ENCODE peak calls at places on chromosomes 7 and 10, in ten cellular contexts. L, I, R, C, G, N, X, O, E and D are unnamed samples.

GRCh38 chr7:85021090-85021704 is 165.7 kb downstream of the SEMA3D start:
- DNase-seq in G (no peak), E (peak), X (no peak), I (no peak), R (no peak), N (peak), L (no peak), C (no peak), O (no peak), D (no peak)

GRCh38 chr10:1358860-1359598 is 302.8 kb downstream of the WDR37 start:
- DNase-seq in X (no peak), R (no peak), C (no peak), I (no peak), N (no peak), G (no peak), O (no peak), E (no peak), L (no peak), D (no peak)

GRCh38 chr7:47227762-47228177 is 354.1 kb downstream of the TNS3 start:
- DNase-seq in X (no peak), C (peak), L (peak), R (peak), G (peak), O (no peak), I (no peak), E (peak), N (no peak), D (no peak)

GRCh38 chr10:66234872-66235271 is 691.0 kb upstream of the LRRTM3 start:
- DNase-seq in O (no peak), X (no peak), R (no peak), N (peak), G (no peak), E (no peak), C (no peak), L (no peak), I (no peak), D (no peak)

GRCh38 chr10:128463991-128464755 is 337.9 kb upstream of the MKI67 start:
- DNase-seq in E (peak), I (no peak), C (peak), G (no peak), L (peak), X (no peak), R (no peak), N (peak), O (peak), D (peak)

GRCh38 chr10:22379059-22379458 is 33.8 kb downstream of the SPAG6 start:
- DNase-seq in R (no peak), O (no peak), G (no peak), L (no peak), N (no peak), X (no peak), I (no peak), C (no peak), E (no peak), D (no peak)

GRCh38 chr10:86286591-86287421 is 79.8 kb downstream of the GRID1 start:
- DNase-seq in I (peak), L (no peak), N (no peak), G (no peak), O (no peak), E (no peak), C (no peak), R (no peak), X (peak), D (no peak)

GRCh38 chr7:94088560-94088959 is 84.4 kb upstream of the BET1 start:
- DNase-seq in L (no peak), N (no peak), G (no peak), I (no peak), E (no peak), O (no peak), C (no peak), R (no peak), X (no peak), D (no peak)

GRCh38 chr10:102633282-102633681 is 11.0 kb upstream of the TRIM8 start:
- DNase-seq in N (no peak), I (peak), C (peak), X (no peak), R (no peak), O (peak), E (no peak), L (no peak), G (peak), D (no peak)

GRCh38 chr10:23063387-23064287 is 31.7 kb upstream of the MSRB2 start:
- DNase-seq in C (peak), L (no peak), R (no peak), G (no peak), N (peak), O (no peak), E (no peak), I (no peak), X (peak), D (no peak)

GRCh38 chr7:73850212-73850611 is 7.9 kb upstream of the METTL27 start:
- DNase-seq in O (no peak), R (no peak), N (no peak), I (no peak), L (no peak), C (no peak), X (no peak), G (peak), E (no peak), D (no peak)

GRCh38 chr7:116224492-116225098 is 14.3 kb downstream of the TES start:
- DNase-seq in L (no peak), I (no peak), N (no peak), G (no peak), C (peak), O (no peak), E (no peak), X (no peak), R (no peak), D (no peak)

GRCh38 chr10:75428434-75429158 is 2.8 kb upstream of the LRMDA start:
- DNase-seq in C (peak), N (no peak), R (no peak), G (no peak), E (no peak), I (no peak), O (no peak), L (no peak), X (no peak), D (no peak)

GRCh38 chr7:154953006-154953684 is 49.8 kb downstream of the PAXIP1 start:
- DNase-seq in E (peak), O (peak), X (peak), G (peak), R (peak), N (peak), I (no peak), L (peak), C (peak), D (peak)

GRCh38 chr10:69318997-69319727 is 40.9 kb downstream of the HK1 start:
- DNase-seq in I (peak), O (peak), N (peak), X (no peak), C (peak), R (peak), L (peak), G (peak), E (peak), D (peak)

GRCh38 chr10:99456207-99456606 is 25.8 kb upstream of the GOT1 start:
- DNase-seq in L (no peak), O (no peak), X (no peak), C (no peak), E (no peak), N (no peak), I (no peak), G (no peak), R (no peak), D (no peak)

GRCh38 chr7:99489235-99489634 is 10.8 kb downstream of the ZNF394 start:
- DNase-seq in O (no peak), C (no peak), L (no peak), X (no peak), R (no peak), I (no peak), G (no peak), N (no peak), E (no peak), D (no peak)

GRCh38 chr10:125054664-125055273 is 105.6 kb downstream of the CTBP2 start:
- DNase-seq in R (no peak), E (no peak), O (no peak), G (no peak), L (no peak), C (no peak), X (no peak), I (no peak), N (no peak), D (no peak)

GRCh38 chr7:17498230-17498629 is 199.8 kb downstream of the AHR start:
- DNase-seq in I (no peak), C (no peak), G (no peak), E (no peak), L (no peak), O (no peak), N (no peak), X (no peak), R (no peak), D (no peak)

GRCh38 chr7:25859412-25859704 is 292.6 kb upstream of the NFE2L3 start:
- DNase-seq in E (no peak), O (no peak), G (no peak), R (no peak), I (no peak), C (no peak), X (peak), N (no peak), L (no peak), D (no peak)

GRCh38 chr7:33043875-33044718 is 18.5 kb downstream of the NT5C3A start:
- DNase-seq in L (no peak), X (no peak), E (peak), R (no peak), O (no peak), N (no peak), G (no peak), C (no peak), I (no peak), D (no peak)

GRCh38 chr10:4088354-4089066 is 303.5 kb upstream of the KLF6 start:
- DNase-seq in N (no peak), X (no peak), G (no peak), C (no peak), R (no peak), O (no peak), I (no peak), E (no peak), L (no peak), D (no peak)

GRCh38 chr7:119756687-119757086 is 516.3 kb upstream of the KCND2 start:
- DNase-seq in N (no peak), X (no peak), I (no peak), R (no peak), E (no peak), L (no peak), O (no peak), C (no peak), G (no peak), D (no peak)

GRCh38 chr10:118394557-118395194 is 52.6 kb upstream of the FAM204A start:
- DNase-seq in G (no peak), N (no peak), E (no peak), I (no peak), X (no peak), L (no peak), C (no peak), R (no peak), O (no peak), D (no peak)

GRCh38 chr7:101373812-101374612 is 11.3 kb downstream of the COL26A1 start:
- DNase-seq in E (peak), C (no peak), G (no peak), R (no peak), I (no peak), L (no peak), X (no peak), O (no peak), N (no peak), D (no peak)

GRCh38 chr7:121021266-121021969 is 32.9 kb downstream of the CPED1 start:
- DNase-seq in N (no peak), R (no peak), X (no peak), E (no peak), I (no peak), L (no peak), O (no peak), G (no peak), C (no peak), D (no peak)

GRCh38 chr7:102306916-102307677 is 20.4 kb downstream of the SH2B2 start:
- DNase-seq in O (peak), R (peak), G (no peak), I (peak), L (peak), C (peak), X (no peak), N (peak), E (peak), D (no peak)

GRCh38 chr10:131860806-131861440 is 39.9 kb upstream of the PPP2R2D start:
- DNase-seq in X (peak), I (no peak), R (no peak), O (no peak), E (no peak), N (no peak), G (no peak), L (no peak), C (no peak), D (no peak)

GRCh38 chr7:15452670-15453069 is 109.1 kb downstream of the AGMO start:
- DNase-seq in O (no peak), E (no peak), X (no peak), C (no peak), G (no peak), N (no peak), I (no peak), L (no peak), R (no peak), D (no peak)

GRCh38 chr7:4659551-4660286 is 22.4 kb upstream of the FOXK1 start:
- DNase-seq in L (no peak), X (no peak), R (no peak), C (no peak), I (no peak), E (no peak), O (no peak), G (no peak), N (no peak), D (no peak)

GRCh38 chr7:73703225-73703624 is 16.2 kb downstream of the STX1A start:
- DNase-seq in G (no peak), I (no peak), X (no peak), R (no peak), L (no peak), C (no peak), O (no peak), N (no peak), E (no peak), D (no peak)

GRCh38 chr10:58209669-58210068 is 58.0 kb downstream of the IPMK start:
- DNase-seq in G (peak), L (no peak), X (no peak), N (no peak), O (peak), C (peak), I (no peak), E (no peak), R (peak), D (no peak)

GRCh38 chr7:1042161-1042833 is 2.0 kb upstream of the GPR146 start:
- DNase-seq in I (no peak), R (no peak), G (no peak), N (no peak), O (no peak), X (no peak), C (no peak), L (no peak), E (no peak), D (no peak)

DNA sequence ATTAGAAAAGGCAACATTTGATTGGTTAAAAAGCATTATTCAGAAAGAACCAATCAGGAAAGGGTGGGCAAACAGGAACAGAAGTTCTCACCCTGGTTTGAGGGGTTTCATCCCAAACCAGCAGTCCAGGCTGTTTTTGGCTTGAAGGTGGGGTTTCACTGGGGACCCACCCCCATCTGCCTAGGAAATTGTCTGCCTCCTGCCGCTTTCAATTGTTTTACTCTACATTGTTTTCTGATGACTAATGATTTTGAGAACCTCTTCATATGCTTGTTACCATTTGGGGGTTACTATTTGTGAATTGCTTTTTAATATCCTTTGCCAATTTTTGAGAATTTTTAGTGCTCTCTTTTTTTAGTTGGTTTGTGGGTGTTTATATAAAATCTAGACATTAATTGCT is 3.3 kb upstream of the PCBD1 start:
- DNase-seq in O (no peak), E (no peak), X (no peak), C (no peak), I (no peak), N (no peak), R (no peak), L (no peak), G (no peak), D (no peak)
- H3K27ac ChIP-seq in O (peak), E (no peak), X (no peak), C (no peak), I (no peak), N (no peak), R (no peak), L (no peak), G (no peak), D (no peak)

GRCh38 chr10:106571216-106571954 is 593.1 kb downstream of the SORCS1 start:
- DNase-seq in L (no peak), G (no peak), C (peak), E (peak), R (no peak), N (peak), O (no peak), X (no peak), I (no peak), D (no peak)
- TF ChIP-seq CTCF in L (peak), G (peak), C (peak), E (peak), R (peak), N (peak), O (peak), X (peak), I (peak), D (no peak)

DNA sequence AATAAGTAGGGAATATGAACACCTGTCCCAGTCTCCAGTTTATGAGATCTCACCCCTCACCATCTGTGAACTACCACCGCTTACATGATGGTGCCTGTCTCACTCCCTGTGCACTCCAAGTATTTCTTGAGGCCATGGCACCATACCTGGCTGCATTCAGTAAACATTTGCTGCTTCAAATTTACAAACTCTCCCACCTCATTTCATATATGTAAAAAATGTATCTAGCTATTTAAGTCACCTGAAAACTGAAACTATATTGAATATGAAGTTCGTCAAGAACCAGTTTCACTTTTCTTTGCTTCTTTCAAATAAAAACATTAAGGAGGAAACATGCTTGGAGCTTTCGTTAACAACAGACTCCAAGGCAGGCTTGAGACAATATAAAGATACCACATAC is 92.2 kb downstream of the ZFAND4 start:
- DNase-seq in N (no peak), G (no peak), X (no peak), E (no peak), O (no peak), L (no peak), R (no peak), I (no peak), C (no peak), D (no peak)
- H3K27ac ChIP-seq in N (no peak), G (no peak), X (no peak), E (no peak), O (peak), L (peak), R (no peak), I (no peak), C (no peak), D (peak)

GRCh38 chr7:150871601-150872000 is 19.3 kb downstream of the AOC1 start:
- DNase-seq in O (no peak), L (no peak), I (no peak), N (no peak), X (no peak), G (no peak), E (no peak), C (no peak), R (no peak), D (no peak)
- TF ChIP-seq CTCF in O (no peak), L (no peak), I (no peak), N (no peak), X (no peak), G (no peak), E (no peak), C (no peak), R (no peak), D (no peak)

DNA sequence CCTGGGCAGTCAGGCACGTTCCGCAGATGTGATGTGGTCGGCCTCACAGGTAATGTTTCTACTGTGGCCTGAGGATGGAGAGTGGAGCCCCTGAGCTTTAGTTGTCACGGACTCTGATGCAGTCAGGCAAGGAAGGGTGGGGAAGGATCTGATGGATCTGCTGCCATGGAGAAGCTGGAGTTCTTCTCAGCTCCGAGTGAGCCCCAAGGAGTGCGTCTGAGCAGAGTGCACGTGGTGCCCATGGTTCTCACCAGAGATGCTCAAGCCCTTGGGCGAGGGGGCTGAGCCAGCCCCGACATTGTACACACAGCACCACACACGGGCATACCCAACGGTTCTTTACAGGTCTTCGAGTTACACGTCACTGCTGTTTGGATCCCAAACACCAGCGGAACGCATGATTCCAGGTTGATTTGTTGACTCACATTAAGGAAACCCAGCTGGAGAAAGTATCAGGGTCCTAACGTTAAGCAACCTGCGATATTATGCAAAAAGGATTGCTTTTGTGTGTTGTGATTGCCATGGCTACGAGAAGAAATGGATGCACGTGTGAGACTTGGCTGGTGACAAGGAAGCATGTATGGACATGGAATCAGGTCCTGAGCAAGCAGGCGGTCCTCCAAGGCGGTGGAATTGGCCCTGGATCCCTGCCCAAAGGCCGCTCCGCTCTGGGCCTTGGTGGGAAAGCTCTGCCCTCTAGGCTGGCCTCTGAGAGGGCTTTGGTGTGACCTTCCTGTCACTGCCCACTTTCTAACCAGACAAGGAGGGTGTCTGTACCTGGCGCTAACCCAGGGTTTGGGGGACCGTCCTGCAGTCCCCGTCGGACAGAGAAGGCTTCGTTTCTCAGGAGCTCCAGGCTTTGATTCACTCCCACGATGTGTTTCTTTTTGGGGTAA is 192.2 kb downstream of the EBF3 start:
- DNase-seq in E (no peak), O (no peak), X (peak), I (no peak), L (peak), N (no peak), G (no peak), C (no peak), R (no peak), D (no peak)
- H3K27ac ChIP-seq in E (no peak), O (no peak), X (no peak), I (no peak), L (no peak), N (no peak), G (no peak), C (no peak), R (no peak), D (no peak)

GRCh38 chr7:45026984-45027773 is 27.2 kb downstream of the CCM2 start:
- DNase-seq in L (no peak), R (no peak), O (no peak), E (no peak), C (no peak), I (no peak), G (no peak), X (no peak), N (no peak), D (peak)
- TF ChIP-seq CTCF in L (no peak), R (no peak), O (no peak), E (no peak), C (no peak), I (no peak), G (no peak), X (no peak), N (no peak), D (no peak)